ENCODE peak calls at places on chromosomes 4 and X, in seven cellular contexts. One of them, this sample, is unnamed. For H3K4me1 and H3K27me3, the result is how much of the 10 kb centered on the place peaks cover.

GRCh38 chrX:78496483-78496882 is 162.6 kb downstream of the RTL3 start:
- DNase-seq in uterus: no peak
- DNase-seq in heart left ventricle: no peak
- DNase-seq in tibial nerve: no peak
- DNase-seq in body of pancreas: no peak
- DNase-seq in HCT116: no peak
- DNase-seq in breast epithelium: no peak
- DNase-seq in this sample: no peak

GRCh38 chrX:47380268-47380667 is 9.9 kb downstream of the ZNF157 start:
- DNase-seq in uterus: peak
- DNase-seq in tibial nerve: peak
- DNase-seq in HCT116: no peak
- DNase-seq in body of pancreas: peak
- DNase-seq in breast epithelium: no peak
- DNase-seq in heart left ventricle: no peak
- DNase-seq in this sample: peak

GRCh38 chr4:57071340-57071739 is 38.8 kb downstream of the IGFBP7 start:
- DNase-seq in heart left ventricle: peak
- DNase-seq in tibial nerve: peak
- DNase-seq in body of pancreas: peak
- DNase-seq in breast epithelium: no peak
- DNase-seq in uterus: peak
- DNase-seq in HCT116: no peak
- DNase-seq in this sample: no peak

GRCh38 chrX:124098089-124098488 is 136.6 kb downstream of the STAG2 start:
- DNase-seq in body of pancreas: no peak
- DNase-seq in HCT116: no peak
- DNase-seq in tibial nerve: no peak
- DNase-seq in heart left ventricle: no peak
- DNase-seq in breast epithelium: no peak
- DNase-seq in uterus: no peak
- DNase-seq in this sample: no peak

GRCh38 chrX:134172588-134173259 is 64.3 kb upstream of the CCDC160 start:
- DNase-seq in HCT116: no peak
- DNase-seq in body of pancreas: peak
- DNase-seq in breast epithelium: no peak
- DNase-seq in heart left ventricle: peak
- DNase-seq in tibial nerve: no peak
- DNase-seq in uterus: peak
- DNase-seq in this sample: peak

GRCh38 chr4:81565137-81565870 is 93.6 kb upstream of the RASGEF1B start:
- DNase-seq in tibial nerve: peak
- DNase-seq in heart left ventricle: peak
- DNase-seq in breast epithelium: no peak
- DNase-seq in HCT116: no peak
- DNase-seq in body of pancreas: peak
- DNase-seq in uterus: peak
- DNase-seq in this sample: peak

GRCh38 chrX:43002526-43003203 is 224.7 kb upstream of the PPP1R2C start:
- DNase-seq in breast epithelium: no peak
- DNase-seq in HCT116: no peak
- DNase-seq in body of pancreas: no peak
- DNase-seq in uterus: no peak
- DNase-seq in tibial nerve: no peak
- DNase-seq in heart left ventricle: no peak
- DNase-seq in this sample: no peak

GRCh38 chr4:118981171-118981838 is 92.7 kb downstream of the SYNPO2 start:
- DNase-seq in heart left ventricle: no peak
- DNase-seq in tibial nerve: no peak
- DNase-seq in breast epithelium: no peak
- DNase-seq in body of pancreas: no peak
- DNase-seq in uterus: no peak
- DNase-seq in HCT116: no peak
- DNase-seq in this sample: no peak

GRCh38 chr4:153512162-153512852 is 46.1 kb downstream of the TMEM131L start:
- DNase-seq in body of pancreas: no peak
- DNase-seq in heart left ventricle: no peak
- DNase-seq in tibial nerve: no peak
- DNase-seq in HCT116: no peak
- DNase-seq in uterus: no peak
- DNase-seq in breast epithelium: no peak
- DNase-seq in this sample: no peak

GRCh38 chr4:8766610-8767009 is 105.0 kb downstream of the HMX1 start:
- DNase-seq in heart left ventricle: no peak
- DNase-seq in uterus: no peak
- DNase-seq in HCT116: no peak
- DNase-seq in breast epithelium: peak
- DNase-seq in body of pancreas: no peak
- DNase-seq in tibial nerve: no peak
- DNase-seq in this sample: no peak

GRCh38 chr4:4969298-4969697 is 50.0 kb downstream of the CYTL1 start:
- DNase-seq in HCT116: peak
- DNase-seq in heart left ventricle: peak
- DNase-seq in uterus: peak
- DNase-seq in body of pancreas: peak
- DNase-seq in tibial nerve: peak
- DNase-seq in breast epithelium: no peak
- DNase-seq in this sample: peak

GRCh38 chrX:25925956-25926355 is 212.2 kb upstream of the MAGEB18 start:
- DNase-seq in uterus: no peak
- DNase-seq in breast epithelium: no peak
- DNase-seq in HCT116: no peak
- DNase-seq in tibial nerve: no peak
- DNase-seq in body of pancreas: no peak
- DNase-seq in heart left ventricle: no peak
- DNase-seq in this sample: no peak

GRCh38 chrX:337331-337831 is 18.8 kb upstream of the GTPBP6 start:
- DNase-seq in breast epithelium: no peak
- DNase-seq in uterus: no peak
- DNase-seq in HCT116: no peak
- DNase-seq in tibial nerve: no peak
- DNase-seq in body of pancreas: no peak
- DNase-seq in heart left ventricle: peak
- DNase-seq in this sample: no peak

GRCh38 chr4:23827971-23828680 is 61.7 kb downstream of the PPARGC1A start:
- DNase-seq in uterus: no peak
- DNase-seq in body of pancreas: no peak
- DNase-seq in heart left ventricle: no peak
- DNase-seq in breast epithelium: no peak
- DNase-seq in tibial nerve: no peak
- DNase-seq in HCT116: no peak
- DNase-seq in this sample: no peak

GRCh38 chrX:13428055-13428786 is 108.4 kb upstream of the ATXN3L start:
- DNase-seq in body of pancreas: peak
- DNase-seq in tibial nerve: no peak
- DNase-seq in uterus: no peak
- DNase-seq in HCT116: peak
- DNase-seq in heart left ventricle: no peak
- DNase-seq in breast epithelium: no peak
- DNase-seq in this sample: no peak

DNA sequence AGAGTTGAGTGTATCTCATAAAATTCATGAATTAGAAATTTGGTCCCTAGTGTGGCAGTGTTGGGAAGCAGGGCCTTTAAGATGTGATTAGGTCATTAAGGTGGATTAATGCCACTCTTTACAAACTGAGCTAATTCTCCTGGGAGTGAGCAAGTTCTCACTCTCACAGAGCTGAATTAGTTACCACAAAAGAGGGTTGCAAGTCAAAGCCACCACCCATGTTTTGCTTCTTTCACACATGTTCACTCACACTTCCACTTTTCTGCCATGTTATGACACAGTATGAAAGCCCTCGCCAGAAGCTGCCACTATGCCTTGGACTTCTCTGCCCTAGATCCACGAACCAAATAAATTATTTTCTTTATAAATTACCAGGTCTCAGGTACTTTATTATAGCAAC is 332.1 kb downstream of the ARAP2 start:
- DNase-seq in heart left ventricle: no peak
- DNase-seq in tibial nerve: no peak
- DNase-seq in uterus: no peak
- DNase-seq in body of pancreas: no peak
- DNase-seq in breast epithelium: no peak
- DNase-seq in HCT116: no peak
- DNase-seq in this sample: no peak
- TF ChIP-seq POLR2A in heart left ventricle: no peak
- TF ChIP-seq POLR2A in tibial nerve: no peak
- TF ChIP-seq POLR2A in uterus: no peak
- TF ChIP-seq POLR2A in body of pancreas: no peak
- TF ChIP-seq POLR2A in breast epithelium: no peak
- TF ChIP-seq POLR2A in HCT116: no peak
- TF ChIP-seq POLR2A in this sample: no peak

GRCh38 chr4:87025614-87026041 is 90.8 kb downstream of the AFF1 start:
- DNase-seq in tibial nerve: no peak
- DNase-seq in heart left ventricle: no peak
- DNase-seq in breast epithelium: no peak
- DNase-seq in HCT116: no peak
- DNase-seq in uterus: no peak
- DNase-seq in body of pancreas: no peak
- DNase-seq in this sample: no peak
- H3K4me1 ChIP-seq in tibial nerve: half or more
- H3K4me1 ChIP-seq in heart left ventricle: half or more
- H3K4me1 ChIP-seq in breast epithelium: under half
- H3K4me1 ChIP-seq in HCT116: under half
- H3K4me1 ChIP-seq in uterus: half or more
- H3K4me1 ChIP-seq in body of pancreas: half or more
- H3K4me1 ChIP-seq in this sample: half or more

GRCh38 chr4:6194458-6195195 is 5.7 kb downstream of the JAKMIP1 start:
- DNase-seq in heart left ventricle: no peak
- DNase-seq in tibial nerve: no peak
- DNase-seq in HCT116: no peak
- DNase-seq in body of pancreas: no peak
- DNase-seq in uterus: no peak
- DNase-seq in breast epithelium: peak
- DNase-seq in this sample: no peak
- H3K27me3 ChIP-seq in heart left ventricle: under half
- H3K27me3 ChIP-seq in tibial nerve: under half
- H3K27me3 ChIP-seq in HCT116: under half
- H3K27me3 ChIP-seq in body of pancreas: under half
- H3K27me3 ChIP-seq in uterus: under half
- H3K27me3 ChIP-seq in breast epithelium: half or more
- H3K27me3 ChIP-seq in this sample: under half

DNA sequence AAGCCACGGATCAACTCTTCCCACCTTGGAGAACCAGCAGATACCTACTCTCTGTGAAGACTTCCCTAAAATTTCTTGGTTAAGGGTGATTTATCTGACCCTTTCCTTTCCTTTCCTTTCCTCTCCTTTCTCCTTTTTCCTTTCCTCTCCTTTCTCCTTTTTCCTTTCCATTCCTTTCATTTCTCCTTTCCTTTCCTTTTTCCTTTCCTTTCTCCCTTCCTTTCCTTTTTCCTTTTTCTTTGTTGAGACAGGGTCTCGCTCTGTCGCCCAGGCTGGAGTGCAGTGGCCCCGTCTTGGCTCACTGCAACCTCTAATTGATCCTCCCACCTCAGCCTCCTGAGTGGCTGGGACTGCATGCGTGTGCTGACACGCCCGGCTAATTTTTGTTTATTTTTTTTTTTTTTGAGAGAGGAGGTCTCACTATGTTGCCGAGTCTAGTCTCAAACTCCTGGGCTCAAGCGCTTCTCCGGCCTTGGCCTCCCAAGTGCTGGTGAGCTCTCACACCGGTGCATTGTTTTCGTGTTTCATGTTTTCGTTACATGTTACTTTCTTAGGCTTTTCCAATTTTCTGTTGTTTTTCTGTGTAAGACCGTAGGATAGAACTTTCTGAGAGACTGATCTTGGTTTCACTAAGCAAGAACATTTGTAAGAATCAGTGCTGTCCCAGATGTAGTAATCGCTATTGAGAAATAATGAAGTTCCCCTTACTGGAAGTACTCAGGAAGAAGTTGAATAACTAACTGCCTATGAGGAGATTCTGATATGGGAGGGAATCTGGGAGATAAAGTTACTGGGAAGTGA is 2.0 kb downstream of the TMEM165 start:
- DNase-seq in HCT116: no peak
- DNase-seq in tibial nerve: no peak
- DNase-seq in breast epithelium: no peak
- DNase-seq in body of pancreas: no peak
- DNase-seq in uterus: no peak
- DNase-seq in heart left ventricle: no peak
- DNase-seq in this sample: no peak
- TF ChIP-seq POLR2A in HCT116: no peak
- TF ChIP-seq POLR2A in tibial nerve: no peak
- TF ChIP-seq POLR2A in breast epithelium: no peak
- TF ChIP-seq POLR2A in body of pancreas: peak
- TF ChIP-seq POLR2A in uterus: no peak
- TF ChIP-seq POLR2A in heart left ventricle: no peak
- TF ChIP-seq POLR2A in this sample: no peak

GRCh38 chr4:84948056-84948455 is 18.4 kb downstream of the WDFY3 start:
- DNase-seq in body of pancreas: no peak
- DNase-seq in tibial nerve: peak
- DNase-seq in breast epithelium: no peak
- DNase-seq in uterus: no peak
- DNase-seq in heart left ventricle: no peak
- DNase-seq in HCT116: no peak
- DNase-seq in this sample: no peak
- H3K4me1 ChIP-seq in body of pancreas: under half
- H3K4me1 ChIP-seq in tibial nerve: under half
- H3K4me1 ChIP-seq in breast epithelium: under half
- H3K4me1 ChIP-seq in uterus: under half
- H3K4me1 ChIP-seq in heart left ventricle: under half
- H3K4me1 ChIP-seq in HCT116: under half
- H3K4me1 ChIP-seq in this sample: under half

GRCh38 chr4:11412211-11412610 is 16.5 kb downstream of the HS3ST1 start:
- DNase-seq in heart left ventricle: no peak
- DNase-seq in HCT116: no peak
- DNase-seq in breast epithelium: no peak
- DNase-seq in tibial nerve: no peak
- DNase-seq in uterus: no peak
- DNase-seq in body of pancreas: no peak
- DNase-seq in this sample: no peak
- H3K27me3 ChIP-seq in heart left ventricle: under half
- H3K27me3 ChIP-seq in HCT116: under half
- H3K27me3 ChIP-seq in breast epithelium: under half
- H3K27me3 ChIP-seq in tibial nerve: under half
- H3K27me3 ChIP-seq in uterus: under half
- H3K27me3 ChIP-seq in body of pancreas: under half
- H3K27me3 ChIP-seq in this sample: under half